ENCODE peak calls at places on chromosomes 16 and 17, in seven cellular contexts. One of them, this sample, is unnamed.

GRCh38 chr17:78407387-78407990 is 29.0 kb downstream of the PGS1 start:
- DNase-seq in type B pancreatic cell: no peak
- DNase-seq in B cell: no peak
- DNase-seq in uterus: no peak
- DNase-seq in HCT116: no peak
- DNase-seq in epithelial cell of esophagus: peak
- DNase-seq in Calu3: no peak
- DNase-seq in this sample: no peak

GRCh38 chr16:3266873-3267537 is 10.6 kb upstream of the MEFV start:
- DNase-seq in type B pancreatic cell: no peak
- DNase-seq in B cell: no peak
- DNase-seq in uterus: no peak
- DNase-seq in HCT116: peak
- DNase-seq in epithelial cell of esophagus: peak
- DNase-seq in Calu3: peak
- DNase-seq in this sample: no peak

GRCh38 chr17:18258356-18259038 is at the start of gene FLII:
- DNase-seq in type B pancreatic cell: no peak
- DNase-seq in B cell: no peak
- DNase-seq in uterus: peak
- DNase-seq in HCT116: no peak
- DNase-seq in epithelial cell of esophagus: peak
- DNase-seq in Calu3: peak
- DNase-seq in this sample: peak

GRCh38 chr17:57086069-57086930 is 1.3 kb downstream of the AKAP1 start:
- DNase-seq in type B pancreatic cell: no peak
- DNase-seq in B cell: no peak
- DNase-seq in uterus: no peak
- DNase-seq in HCT116: no peak
- DNase-seq in epithelial cell of esophagus: peak
- DNase-seq in Calu3: no peak
- DNase-seq in this sample: peak

GRCh38 chr16:9072806-9073341 is 18.6 kb upstream of the HAPSTR1 start:
- DNase-seq in type B pancreatic cell: no peak
- DNase-seq in B cell: no peak
- DNase-seq in uterus: no peak
- DNase-seq in HCT116: no peak
- DNase-seq in epithelial cell of esophagus: peak
- DNase-seq in Calu3: no peak
- DNase-seq in this sample: no peak

GRCh38 chr16:51150894-51151320 is at the start of gene SALL1:
- DNase-seq in type B pancreatic cell: no peak
- DNase-seq in B cell: no peak
- DNase-seq in uterus: peak
- DNase-seq in HCT116: no peak
- DNase-seq in epithelial cell of esophagus: no peak
- DNase-seq in Calu3: no peak
- DNase-seq in this sample: no peak

GRCh38 chr17:27540300-27541105 is 84.3 kb downstream of the KSR1 start:
- DNase-seq in type B pancreatic cell: no peak
- DNase-seq in B cell: no peak
- DNase-seq in uterus: peak
- DNase-seq in HCT116: no peak
- DNase-seq in epithelial cell of esophagus: peak
- DNase-seq in Calu3: no peak
- DNase-seq in this sample: no peak

GRCh38 chr17:47106130-47106529 is 83.0 kb downstream of the CDC27 start:
- DNase-seq in type B pancreatic cell: no peak
- DNase-seq in B cell: no peak
- DNase-seq in uterus: no peak
- DNase-seq in HCT116: no peak
- DNase-seq in epithelial cell of esophagus: no peak
- DNase-seq in Calu3: no peak
- DNase-seq in this sample: no peak

GRCh38 chr17:19579867-19580565 is 46.4 kb downstream of the SLC47A1 start:
- DNase-seq in type B pancreatic cell: no peak
- DNase-seq in B cell: no peak
- DNase-seq in uterus: peak
- DNase-seq in HCT116: no peak
- DNase-seq in epithelial cell of esophagus: peak
- DNase-seq in Calu3: no peak
- DNase-seq in this sample: no peak

GRCh38 chr17:43914451-43914850 is 7.1 kb upstream of the MPP2 start:
- DNase-seq in type B pancreatic cell: no peak
- DNase-seq in B cell: no peak
- DNase-seq in uterus: no peak
- DNase-seq in HCT116: no peak
- DNase-seq in epithelial cell of esophagus: no peak
- DNase-seq in Calu3: no peak
- DNase-seq in this sample: no peak

GRCh38 chr17:39974433-39974832 is 6.2 kb upstream of the PSMD3 start:
- DNase-seq in type B pancreatic cell: no peak
- DNase-seq in B cell: no peak
- DNase-seq in uterus: no peak
- DNase-seq in HCT116: no peak
- DNase-seq in epithelial cell of esophagus: no peak
- DNase-seq in Calu3: peak
- DNase-seq in this sample: no peak
- TF ChIP-seq CTCF in type B pancreatic cell: no peak
- TF ChIP-seq CTCF in B cell: no peak
- TF ChIP-seq CTCF in uterus: no peak
- TF ChIP-seq CTCF in HCT116: no peak
- TF ChIP-seq CTCF in epithelial cell of esophagus: no peak
- TF ChIP-seq CTCF in Calu3: no peak
- TF ChIP-seq CTCF in this sample: no peak

GRCh38 chr16:84943620-84944019 is 67.7 kb downstream of the ZDHHC7 start:
- DNase-seq in type B pancreatic cell: no peak
- DNase-seq in B cell: no peak
- DNase-seq in uterus: no peak
- DNase-seq in HCT116: no peak
- DNase-seq in epithelial cell of esophagus: no peak
- DNase-seq in Calu3: no peak
- DNase-seq in this sample: no peak

GRCh38 chr16:84937196-84937935 is 74.0 kb downstream of the ZDHHC7 start:
- DNase-seq in type B pancreatic cell: no peak
- DNase-seq in B cell: no peak
- DNase-seq in uterus: no peak
- DNase-seq in HCT116: no peak
- DNase-seq in epithelial cell of esophagus: peak
- DNase-seq in Calu3: no peak
- DNase-seq in this sample: no peak

GRCh38 chr16:84941916-84942315 is 69.4 kb downstream of the ZDHHC7 start:
- DNase-seq in type B pancreatic cell: no peak
- DNase-seq in B cell: no peak
- DNase-seq in uterus: no peak
- DNase-seq in HCT116: no peak
- DNase-seq in epithelial cell of esophagus: peak
- DNase-seq in Calu3: no peak
- DNase-seq in this sample: no peak

GRCh38 chr16:84942786-84943185 is 68.5 kb downstream of the ZDHHC7 start:
- DNase-seq in type B pancreatic cell: no peak
- DNase-seq in B cell: no peak
- DNase-seq in uterus: no peak
- DNase-seq in HCT116: no peak
- DNase-seq in epithelial cell of esophagus: no peak
- DNase-seq in Calu3: no peak
- DNase-seq in this sample: no peak

DNA sequence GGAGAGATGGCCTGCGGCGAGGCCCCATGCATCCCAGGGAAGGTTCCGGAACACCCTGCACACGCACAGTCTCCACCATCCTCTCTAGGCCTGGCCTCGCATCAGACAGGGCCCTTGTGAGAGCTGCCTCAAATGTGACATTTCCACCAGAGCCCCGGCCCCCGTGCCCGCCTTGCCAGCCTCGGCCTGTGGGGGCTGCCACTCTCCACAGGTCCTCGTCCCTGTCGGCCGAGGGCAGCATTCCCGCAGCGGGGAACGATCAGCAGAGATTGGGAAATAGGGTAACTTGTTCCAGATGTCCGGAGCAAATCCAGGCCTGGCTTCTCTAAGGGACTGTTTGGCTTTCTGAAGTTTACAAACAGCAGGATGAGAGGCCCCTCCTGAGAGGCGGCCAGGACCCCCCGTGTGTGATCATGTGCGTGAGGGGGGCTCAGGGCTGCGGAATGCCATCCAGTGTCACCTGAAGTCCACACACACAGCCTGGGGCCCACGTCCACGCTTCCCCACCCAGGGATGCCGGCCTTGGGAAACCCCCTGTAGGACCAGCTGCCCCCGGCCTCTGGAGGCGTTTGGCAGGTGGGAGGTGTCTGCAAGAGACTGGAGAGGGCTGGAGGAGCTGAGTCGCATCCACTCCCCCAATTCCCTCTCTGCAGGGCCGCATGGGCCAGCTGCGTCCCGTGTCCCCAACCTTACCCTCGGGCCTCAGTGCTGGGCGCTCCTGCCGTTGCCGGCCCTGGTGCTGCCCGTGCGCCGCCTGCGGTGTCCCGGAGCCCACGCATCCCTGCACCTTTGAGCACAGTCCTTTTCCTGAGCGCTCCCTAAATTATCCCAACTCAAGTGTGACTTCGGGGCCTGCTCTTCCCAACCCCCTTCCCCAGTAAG is 70.4 kb downstream of the ZDHHC7 start:
- DNase-seq in type B pancreatic cell: no peak
- DNase-seq in B cell: no peak
- DNase-seq in uterus: peak
- DNase-seq in HCT116: no peak
- DNase-seq in epithelial cell of esophagus: no peak
- DNase-seq in Calu3: no peak
- DNase-seq in this sample: no peak
- TF ChIP-seq CTCF in type B pancreatic cell: no peak
- TF ChIP-seq CTCF in B cell: no peak
- TF ChIP-seq CTCF in uterus: no peak
- TF ChIP-seq CTCF in HCT116: no peak
- TF ChIP-seq CTCF in epithelial cell of esophagus: no peak
- TF ChIP-seq CTCF in Calu3: no peak
- TF ChIP-seq CTCF in this sample: no peak

DNA sequence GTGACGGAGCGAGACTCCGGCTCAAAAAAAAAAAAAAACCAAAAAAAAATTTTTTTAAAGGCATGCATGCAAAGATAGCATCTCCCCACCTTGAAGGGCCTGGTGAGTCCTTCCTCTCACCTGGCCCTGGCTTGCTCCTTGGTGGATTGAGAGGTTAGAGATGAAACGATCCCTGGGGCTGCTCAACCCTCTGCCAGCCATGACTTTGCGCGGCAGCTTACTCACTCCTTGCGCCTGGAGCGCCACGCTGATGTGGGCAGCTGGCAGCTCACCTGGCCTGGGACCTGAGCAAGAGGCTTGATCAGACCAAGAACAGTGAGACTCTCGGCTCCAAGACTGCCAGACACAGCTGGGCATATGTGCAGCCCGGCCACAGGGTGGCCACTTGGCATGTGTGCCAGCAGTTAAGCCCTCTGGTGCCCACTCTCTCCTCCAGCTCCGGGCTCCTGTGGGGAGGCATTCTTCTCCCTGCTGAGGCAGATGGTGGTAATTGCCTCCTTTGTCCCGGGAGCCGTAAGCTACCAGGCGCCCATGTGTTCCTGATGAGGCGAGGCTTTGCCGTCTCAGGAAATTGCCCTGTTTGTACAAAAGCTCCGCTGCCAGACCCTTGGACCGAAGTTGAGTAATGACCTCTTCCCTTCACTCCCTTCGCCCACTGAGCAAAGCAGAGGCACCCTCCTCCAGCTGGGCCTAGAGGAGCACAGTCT is 5.1 kb upstream of the EVPL start:
- DNase-seq in type B pancreatic cell: no peak
- DNase-seq in B cell: no peak
- DNase-seq in uterus: no peak
- DNase-seq in HCT116: no peak
- DNase-seq in epithelial cell of esophagus: no peak
- DNase-seq in Calu3: peak
- DNase-seq in this sample: no peak
- TF ChIP-seq CTCF in type B pancreatic cell: no peak
- TF ChIP-seq CTCF in B cell: no peak
- TF ChIP-seq CTCF in uterus: no peak
- TF ChIP-seq CTCF in HCT116: peak
- TF ChIP-seq CTCF in epithelial cell of esophagus: no peak
- TF ChIP-seq CTCF in Calu3: no peak
- TF ChIP-seq CTCF in this sample: no peak

GRCh38 chr17:42548070-42548837 is 4.5 kb upstream of the HSD17B1 start:
- DNase-seq in type B pancreatic cell: peak
- DNase-seq in B cell: peak
- DNase-seq in uterus: no peak
- DNase-seq in HCT116: no peak
- DNase-seq in epithelial cell of esophagus: peak
- DNase-seq in Calu3: peak
- DNase-seq in this sample: peak
- TF ChIP-seq CTCF in type B pancreatic cell: peak
- TF ChIP-seq CTCF in B cell: peak
- TF ChIP-seq CTCF in uterus: no peak
- TF ChIP-seq CTCF in HCT116: peak
- TF ChIP-seq CTCF in epithelial cell of esophagus: peak
- TF ChIP-seq CTCF in Calu3: peak
- TF ChIP-seq CTCF in this sample: peak

GRCh38 chr17:45836047-45837044 is 8.3 kb upstream of the SPPL2C start:
- DNase-seq in type B pancreatic cell: no peak
- DNase-seq in B cell: no peak
- DNase-seq in uterus: no peak
- DNase-seq in HCT116: no peak
- DNase-seq in epithelial cell of esophagus: no peak
- DNase-seq in Calu3: no peak
- DNase-seq in this sample: no peak
- TF ChIP-seq CTCF in type B pancreatic cell: no peak
- TF ChIP-seq CTCF in B cell: no peak
- TF ChIP-seq CTCF in uterus: no peak
- TF ChIP-seq CTCF in HCT116: no peak
- TF ChIP-seq CTCF in epithelial cell of esophagus: no peak
- TF ChIP-seq CTCF in Calu3: no peak
- TF ChIP-seq CTCF in this sample: no peak

GRCh38 chr17:65573283-65573603 is 11.8 kb upstream of the AXIN2 start:
- DNase-seq in type B pancreatic cell: no peak
- DNase-seq in B cell: no peak
- DNase-seq in uterus: no peak
- DNase-seq in HCT116: no peak
- DNase-seq in epithelial cell of esophagus: no peak
- DNase-seq in Calu3: no peak
- DNase-seq in this sample: no peak

GRCh38 chr17:65572186-65572580 is 10.7 kb upstream of the AXIN2 start:
- DNase-seq in type B pancreatic cell: no peak
- DNase-seq in B cell: no peak
- DNase-seq in uterus: no peak
- DNase-seq in HCT116: no peak
- DNase-seq in epithelial cell of esophagus: no peak
- DNase-seq in Calu3: no peak
- DNase-seq in this sample: no peak

GRCh38 chr17:65572581-65573282 is 11.3 kb upstream of the AXIN2 start:
- DNase-seq in type B pancreatic cell: no peak
- DNase-seq in B cell: no peak
- DNase-seq in uterus: no peak
- DNase-seq in HCT116: no peak
- DNase-seq in epithelial cell of esophagus: no peak
- DNase-seq in Calu3: no peak
- DNase-seq in this sample: no peak

DNA sequence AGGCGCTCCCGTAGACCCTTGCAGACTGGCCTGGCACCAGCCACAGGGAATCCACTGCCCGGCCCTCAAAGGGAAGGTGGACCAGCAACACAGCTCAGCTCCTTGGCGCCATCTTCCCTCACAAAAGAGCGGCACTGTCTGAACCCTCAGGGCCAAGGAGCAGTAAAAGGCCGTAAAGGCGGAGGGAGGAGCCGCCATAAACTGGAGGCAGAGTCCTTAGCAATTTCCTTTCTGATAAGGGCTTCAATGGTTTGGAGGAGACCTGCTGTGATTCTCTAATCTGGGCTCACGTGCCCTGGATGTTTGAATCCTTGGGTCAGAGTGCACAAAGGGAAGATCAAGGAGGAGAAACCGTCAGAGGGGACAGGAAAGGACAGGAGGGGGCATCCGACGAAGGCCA is 15.5 kb upstream of the AXIN2 start:
- DNase-seq in type B pancreatic cell: no peak
- DNase-seq in B cell: no peak
- DNase-seq in uterus: no peak
- DNase-seq in HCT116: no peak
- DNase-seq in epithelial cell of esophagus: no peak
- DNase-seq in Calu3: no peak
- DNase-seq in this sample: no peak
- TF ChIP-seq CTCF in type B pancreatic cell: no peak
- TF ChIP-seq CTCF in B cell: no peak
- TF ChIP-seq CTCF in uterus: no peak
- TF ChIP-seq CTCF in HCT116: no peak
- TF ChIP-seq CTCF in epithelial cell of esophagus: no peak
- TF ChIP-seq CTCF in Calu3: no peak
- TF ChIP-seq CTCF in this sample: no peak